ENCODE peak calls at places on chromosomes 11 and 22, in eight cellular contexts. One of them, this sample, is unnamed.

GRCh38 chr22:37208401-37209139 is 3.7 kb downstream of the SSTR3 start:
- DNase-seq in stimulated activated CD8-positive, alpha-beta memory T cell treated with anti-CD3 and anti-CD28 coated beads, Interleukin-2, amount 100 ng/mL, for 1 hour: no peak
- DNase-seq in Caki2: no peak
- DNase-seq in HEK293T: no peak
- DNase-seq in EL: no peak
- DNase-seq in RCC 7860: no peak
- DNase-seq in mucosa of descending colon: no peak
- DNase-seq in stimulated activated naive CD4-positive, alpha-beta T cell: no peak
- DNase-seq in this sample: peak; percentile 31

GRCh38 chr11:130606181-130606580 is 157.7 kb downstream of the ADAMTS15 start:
- DNase-seq in stimulated activated CD8-positive, alpha-beta memory T cell treated with anti-CD3 and anti-CD28 coated beads, Interleukin-2, amount 100 ng/mL, for 1 hour: no peak
- DNase-seq in Caki2: no peak
- DNase-seq in HEK293T: no peak
- DNase-seq in EL: peak; percentile 35
- DNase-seq in RCC 7860: peak; percentile 45
- DNase-seq in mucosa of descending colon: no peak
- DNase-seq in stimulated activated naive CD4-positive, alpha-beta T cell: no peak
- DNase-seq in this sample: no peak

GRCh38 chr11:46352063-46352841 is 5.0 kb downstream of the DGKZ start:
- DNase-seq in stimulated activated CD8-positive, alpha-beta memory T cell treated with anti-CD3 and anti-CD28 coated beads, Interleukin-2, amount 100 ng/mL, for 1 hour: peak; percentile 59
- DNase-seq in Caki2: no peak
- DNase-seq in HEK293T: peak; percentile 79
- DNase-seq in EL: no peak
- DNase-seq in RCC 7860: peak; percentile 16
- DNase-seq in mucosa of descending colon: peak; percentile 51
- DNase-seq in stimulated activated naive CD4-positive, alpha-beta T cell: peak; percentile 80
- DNase-seq in this sample: peak; percentile 85

GRCh38 chr11:131889146-131889577 is 518.7 kb downstream of the NTM start:
- DNase-seq in stimulated activated CD8-positive, alpha-beta memory T cell treated with anti-CD3 and anti-CD28 coated beads, Interleukin-2, amount 100 ng/mL, for 1 hour: no peak
- DNase-seq in Caki2: peak; percentile 29
- DNase-seq in HEK293T: no peak
- DNase-seq in EL: peak; percentile 71
- DNase-seq in RCC 7860: peak; percentile 85
- DNase-seq in mucosa of descending colon: no peak
- DNase-seq in stimulated activated naive CD4-positive, alpha-beta T cell: no peak
- DNase-seq in this sample: peak; percentile 44

GRCh38 chr11:35478411-35479139 is 46.8 kb downstream of the PAMR1 start:
- DNase-seq in stimulated activated CD8-positive, alpha-beta memory T cell treated with anti-CD3 and anti-CD28 coated beads, Interleukin-2, amount 100 ng/mL, for 1 hour: no peak
- DNase-seq in Caki2: no peak
- DNase-seq in HEK293T: no peak
- DNase-seq in EL: no peak
- DNase-seq in RCC 7860: no peak
- DNase-seq in mucosa of descending colon: peak; percentile 45
- DNase-seq in stimulated activated naive CD4-positive, alpha-beta T cell: no peak
- DNase-seq in this sample: no peak

GRCh38 chr11:61364012-61364396 is 1.8 kb downstream of the TMEM138 start:
- DNase-seq in stimulated activated CD8-positive, alpha-beta memory T cell treated with anti-CD3 and anti-CD28 coated beads, Interleukin-2, amount 100 ng/mL, for 1 hour: no peak
- DNase-seq in Caki2: no peak
- DNase-seq in HEK293T: no peak
- DNase-seq in EL: no peak
- DNase-seq in RCC 7860: no peak
- DNase-seq in mucosa of descending colon: no peak
- DNase-seq in stimulated activated naive CD4-positive, alpha-beta T cell: no peak
- DNase-seq in this sample: no peak

GRCh38 chr11:19689281-19689975 is 23.2 kb upstream of the NAV2 start:
- DNase-seq in stimulated activated CD8-positive, alpha-beta memory T cell treated with anti-CD3 and anti-CD28 coated beads, Interleukin-2, amount 100 ng/mL, for 1 hour: no peak
- DNase-seq in Caki2: no peak
- DNase-seq in HEK293T: no peak
- DNase-seq in EL: no peak
- DNase-seq in RCC 7860: no peak
- DNase-seq in mucosa of descending colon: no peak
- DNase-seq in stimulated activated naive CD4-positive, alpha-beta T cell: no peak
- DNase-seq in this sample: no peak

GRCh38 chr11:30855383-30856006 is 269.3 kb upstream of the MPPED2 start:
- DNase-seq in stimulated activated CD8-positive, alpha-beta memory T cell treated with anti-CD3 and anti-CD28 coated beads, Interleukin-2, amount 100 ng/mL, for 1 hour: no peak
- DNase-seq in Caki2: no peak
- DNase-seq in HEK293T: no peak
- DNase-seq in EL: no peak
- DNase-seq in RCC 7860: peak; percentile 4
- DNase-seq in mucosa of descending colon: no peak
- DNase-seq in stimulated activated naive CD4-positive, alpha-beta T cell: no peak
- DNase-seq in this sample: peak; percentile 12

GRCh38 chr22:44316393-44317162 is 3.8 kb upstream of the SHISAL1 start:
- DNase-seq in stimulated activated CD8-positive, alpha-beta memory T cell treated with anti-CD3 and anti-CD28 coated beads, Interleukin-2, amount 100 ng/mL, for 1 hour: no peak
- DNase-seq in Caki2: no peak
- DNase-seq in HEK293T: no peak
- DNase-seq in EL: no peak
- DNase-seq in RCC 7860: no peak
- DNase-seq in mucosa of descending colon: no peak
- DNase-seq in stimulated activated naive CD4-positive, alpha-beta T cell: no peak
- DNase-seq in this sample: no peak

GRCh38 chr22:36125434-36125833 is 35.1 kb downstream of the APOL3 start:
- DNase-seq in stimulated activated CD8-positive, alpha-beta memory T cell treated with anti-CD3 and anti-CD28 coated beads, Interleukin-2, amount 100 ng/mL, for 1 hour: no peak
- DNase-seq in Caki2: no peak
- DNase-seq in HEK293T: no peak
- DNase-seq in EL: no peak
- DNase-seq in RCC 7860: no peak
- DNase-seq in mucosa of descending colon: no peak
- DNase-seq in stimulated activated naive CD4-positive, alpha-beta T cell: no peak
- DNase-seq in this sample: no peak

GRCh38 chr11:18235935-18236334 is 667 bp downstream of the SAA4 start:
- DNase-seq in stimulated activated CD8-positive, alpha-beta memory T cell treated with anti-CD3 and anti-CD28 coated beads, Interleukin-2, amount 100 ng/mL, for 1 hour: no peak
- DNase-seq in Caki2: no peak
- DNase-seq in HEK293T: no peak
- DNase-seq in EL: no peak
- DNase-seq in RCC 7860: no peak
- DNase-seq in mucosa of descending colon: no peak
- DNase-seq in stimulated activated naive CD4-positive, alpha-beta T cell: no peak
- DNase-seq in this sample: no peak

GRCh38 chr11:63791495-63792167 is 21.6 kb upstream of the SPINDOC start:
- DNase-seq in stimulated activated CD8-positive, alpha-beta memory T cell treated with anti-CD3 and anti-CD28 coated beads, Interleukin-2, amount 100 ng/mL, for 1 hour: no peak
- DNase-seq in Caki2: peak; percentile 12
- DNase-seq in HEK293T: no peak
- DNase-seq in EL: no peak
- DNase-seq in RCC 7860: no peak
- DNase-seq in mucosa of descending colon: no peak
- DNase-seq in stimulated activated naive CD4-positive, alpha-beta T cell: no peak
- DNase-seq in this sample: no peak

GRCh38 chr11:15897211-15897960 is 459.0 kb downstream of the SOX6 start:
- DNase-seq in stimulated activated CD8-positive, alpha-beta memory T cell treated with anti-CD3 and anti-CD28 coated beads, Interleukin-2, amount 100 ng/mL, for 1 hour: no peak
- DNase-seq in Caki2: peak; percentile 38
- DNase-seq in HEK293T: no peak
- DNase-seq in EL: peak; percentile 90
- DNase-seq in RCC 7860: peak; percentile 4
- DNase-seq in mucosa of descending colon: no peak
- DNase-seq in stimulated activated naive CD4-positive, alpha-beta T cell: no peak
- DNase-seq in this sample: no peak

GRCh38 chr11:94880216-94880615 is 93.1 kb downstream of the CWC15 start:
- DNase-seq in stimulated activated CD8-positive, alpha-beta memory T cell treated with anti-CD3 and anti-CD28 coated beads, Interleukin-2, amount 100 ng/mL, for 1 hour: no peak
- DNase-seq in Caki2: peak; percentile 83
- DNase-seq in HEK293T: no peak
- DNase-seq in EL: peak; percentile 26
- DNase-seq in RCC 7860: peak; percentile 62
- DNase-seq in mucosa of descending colon: no peak
- DNase-seq in stimulated activated naive CD4-positive, alpha-beta T cell: no peak
- DNase-seq in this sample: no peak

GRCh38 chr22:49777569-49778250 is 50.0 kb downstream of the BRD1 start:
- DNase-seq in stimulated activated CD8-positive, alpha-beta memory T cell treated with anti-CD3 and anti-CD28 coated beads, Interleukin-2, amount 100 ng/mL, for 1 hour: no peak
- DNase-seq in Caki2: no peak
- DNase-seq in HEK293T: no peak
- DNase-seq in EL: no peak
- DNase-seq in RCC 7860: no peak
- DNase-seq in mucosa of descending colon: no peak
- DNase-seq in stimulated activated naive CD4-positive, alpha-beta T cell: no peak
- DNase-seq in this sample: no peak

GRCh38 chr11:12746593-12747097 is 72.4 kb downstream of the TEAD1 start:
- DNase-seq in stimulated activated CD8-positive, alpha-beta memory T cell treated with anti-CD3 and anti-CD28 coated beads, Interleukin-2, amount 100 ng/mL, for 1 hour: no peak
- DNase-seq in Caki2: peak; percentile 82
- DNase-seq in HEK293T: peak; percentile 91
- DNase-seq in EL: peak; percentile 90
- DNase-seq in RCC 7860: peak; percentile 78
- DNase-seq in mucosa of descending colon: no peak
- DNase-seq in stimulated activated naive CD4-positive, alpha-beta T cell: no peak
- DNase-seq in this sample: peak; percentile 72

GRCh38 chr11:15931497-15931896 is 424.8 kb downstream of the SOX6 start:
- DNase-seq in stimulated activated CD8-positive, alpha-beta memory T cell treated with anti-CD3 and anti-CD28 coated beads, Interleukin-2, amount 100 ng/mL, for 1 hour: no peak
- DNase-seq in Caki2: no peak
- DNase-seq in HEK293T: no peak
- DNase-seq in EL: no peak
- DNase-seq in RCC 7860: no peak
- DNase-seq in mucosa of descending colon: no peak
- DNase-seq in stimulated activated naive CD4-positive, alpha-beta T cell: no peak
- DNase-seq in this sample: no peak

This sample was measured in SK-N-SH.